ENCODE peak calls at places on chromosome 16, in nine cellular contexts. A, K, T, H, C, B, J, Z and Q are unnamed samples.

GRCh38 chr16:76956394-76956793 is 234.6 kb upstream of the MON1B start:
- DNase-seq in J (no peak), B (no peak), Z (no peak), A (no peak), T (no peak), C (no peak), K (no peak), H (no peak), Q (no peak)

GRCh38 chr16:73016488-73016830 is 31.5 kb downstream of the ZFHX3 start:
- DNase-seq in T (no peak), Z (no peak), K (no peak), H (no peak), C (no peak), A (no peak), B (no peak), J (no peak), Q (no peak)

GRCh38 chr16:11016993-11017392 is 72.6 kb downstream of the CLEC16A start:
- DNase-seq in B (peak), C (no peak), J (no peak), T (no peak), A (peak), Z (no peak), K (no peak), H (no peak), Q (no peak)

GRCh38 chr16:50616883-50617629 is 64.1 kb downstream of the SNX20 start:
- DNase-seq in C (no peak), A (no peak), K (peak), Z (no peak), J (no peak), T (peak), B (no peak), H (no peak), Q (no peak)

GRCh38 chr16:804193-805048 is 3.9 kb upstream of the GNG13 start:
- DNase-seq in C (no peak), H (no peak), Z (no peak), K (no peak), B (no peak), J (no peak), T (no peak), A (no peak), Q (no peak)

GRCh38 chr16:85310868-85311585 is 198.8 kb upstream of the CIBAR2 start:
- DNase-seq in C (no peak), T (no peak), J (no peak), A (no peak), B (no peak), K (peak), Z (peak), H (no peak), Q (no peak)

GRCh38 chr16:67190448-67191399 is 788 bp upstream of the EXOC3L1 start:
- DNase-seq in C (no peak), B (no peak), A (no peak), K (no peak), Z (no peak), J (no peak), H (no peak), T (no peak), Q (no peak)

GRCh38 chr16:16186820-16187219 is 36.5 kb downstream of the ABCC6 start:
- DNase-seq in A (no peak), J (no peak), K (no peak), C (no peak), Z (no peak), H (no peak), T (no peak), B (no peak), Q (no peak)

GRCh38 chr16:50304467-50305440 is 38.4 kb downstream of the ADCY7 start:
- DNase-seq in A (no peak), K (no peak), H (no peak), T (no peak), C (no peak), Z (no peak), B (no peak), J (peak), Q (no peak)

GRCh38 chr16:12538667-12539081 is 265.0 kb downstream of the CPPED1 start:
- DNase-seq in B (no peak), C (no peak), A (no peak), Z (no peak), T (peak), K (peak), H (no peak), J (no peak), Q (peak)

GRCh38 chr16:46573008-46573833 is 48.0 kb downstream of the SHCBP1 start:
- DNase-seq in H (no peak), A (no peak), K (no peak), C (no peak), B (peak), Z (no peak), J (peak), T (no peak), Q (no peak)

GRCh38 chr16:47143677-47144558 is at the start of gene NETO2:
- DNase-seq in J (peak), K (peak), B (peak), T (peak), Z (peak), A (peak), H (peak), C (peak), Q (peak)

GRCh38 chr16:87052506-87052905 is 264.7 kb downstream of the C16orf95 start:
- DNase-seq in B (no peak), Z (no peak), T (no peak), J (no peak), C (no peak), A (no peak), H (no peak), K (no peak), Q (no peak)